ENCODE peak calls at places on chromosome 20, in seven cellular contexts. V is GM23338, M is hepatocyte, X is PC-3, C is OCI-LY7, S is GM23248, P is HCT116. H is an unnamed sample. For H3K9me2, the result is how much of the 10 kb centered on the place peaks cover.

GRCh38 chr20:50834599-50835005 is 39.7 kb downstream of the BCAS4 start:
- DNase-seq in M (no peak), C (no peak), S (peak), X (peak), V (no peak), P (no peak), H (no peak)

GRCh38 chr20:46255440-46256104 is 52.7 kb downstream of the CDH22 start:
- DNase-seq in C (no peak), M (peak), P (peak), V (no peak), S (no peak), X (peak), H (peak)

GRCh38 chr20:37443596-37443995 is 77.5 kb upstream of the NNAT start:
- DNase-seq in P (no peak), M (no peak), S (no peak), V (no peak), C (no peak), X (no peak), H (no peak)

GRCh38 chr20:4519530-4519929 is 202.2 kb upstream of the PRND start:
- DNase-seq in M (peak), C (no peak), X (peak), V (peak), S (peak), P (no peak), H (no peak)

GRCh38 chr20:35257175-35257909 is 20.6 kb downstream of the MMP24OS start:
- DNase-seq in M (no peak), V (no peak), S (no peak), C (no peak), P (no peak), X (peak), H (no peak)

GRCh38 chr20:32945710-32946221 is 58.5 kb downstream of the SUN5 start:
- DNase-seq in V (peak), C (peak), X (peak), P (peak), M (no peak), S (peak), H (no peak)

GRCh38 chr20:45890077-45890996 is 671 bp downstream of the NEURL2 start:
- DNase-seq in M (peak), V (peak), P (no peak), S (peak), X (no peak), C (peak), H (no peak)

GRCh38 chr20:50242548-50242862 is 51.9 kb downstream of the CEBPB start:
- DNase-seq in V (no peak), C (no peak), P (no peak), S (no peak), M (no peak), X (no peak), H (no peak)

GRCh38 chr20:10217517-10218410 is 866 bp upstream of the SNAP25 start:
- DNase-seq in M (peak), P (no peak), V (peak), C (no peak), S (peak), X (no peak), H (no peak)

GRCh38 chr20:4322499-4322898 is 307.1 kb upstream of the RNF24 start:
- DNase-seq in X (no peak), C (no peak), P (no peak), M (no peak), V (no peak), S (peak), H (no peak)

GRCh38 chr20:13140775-13141174 is 80.3 kb upstream of the ISM1 start:
- DNase-seq in P (no peak), S (no peak), M (no peak), V (no peak), X (no peak), C (no peak), H (no peak)

GRCh38 chr20:53617791-53618489 is 24.3 kb upstream of the ZNF217 start:
- DNase-seq in M (no peak), X (no peak), S (no peak), P (no peak), C (peak), V (no peak), H (no peak)

GRCh38 chr20:58268936-58269619 is 40.4 kb upstream of the RAB22A start:
- DNase-seq in M (no peak), V (no peak), S (no peak), C (no peak), X (peak), P (no peak), H (no peak)

GRCh38 chr20:50663095-50663821 is 28.1 kb downstream of the RIPOR3 start:
- DNase-seq in P (peak), M (peak), S (no peak), C (peak), X (peak), V (peak), H (peak)

GRCh38 chr20:60630609-60631008 is 621.5 kb upstream of the CDH4 start:
- DNase-seq in V (no peak), P (no peak), X (no peak), C (no peak), M (no peak), S (no peak), H (no peak)

GRCh38 chr20:29876911-29877285 is 1380.6 kb upstream of the DEFB115 start:
- DNase-seq in S (no peak), V (no peak), M (no peak), P (no peak), C (no peak), X (no peak), H (no peak)

GRCh38 chr20:19850190-19850533 is 92.1 kb downstream of the RIN2 start:
- DNase-seq in C (no peak), V (no peak), X (no peak), P (no peak), M (peak), S (no peak), H (no peak)

GRCh38 chr20:25669826-25670422 is 26.7 kb downstream of the ZNF337 start:
- DNase-seq in V (peak), P (no peak), S (peak), X (peak), M (peak), C (peak), H (no peak)

GRCh38 chr20:48777821-48778220 is 50.0 kb downstream of the PREX1 start:
- DNase-seq in P (no peak), S (no peak), C (no peak), X (no peak), V (no peak), M (no peak), H (no peak)

GRCh38 chr20:40262219-40262618 is 426.8 kb downstream of the MAFB start:
- DNase-seq in X (no peak), V (no peak), C (no peak), P (no peak), S (no peak), M (no peak), H (no peak)

GRCh38 chr20:14189794-14190402 is 147.5 kb downstream of the FLRT3 start:
- DNase-seq in S (peak), V (peak), C (peak), M (peak), X (peak), P (peak), H (peak)

GRCh38 chr20:13425401-13425800 is 204.3 kb downstream of the ISM1 start:
- DNase-seq in C (no peak), S (no peak), P (no peak), V (no peak), X (no peak), M (no peak), H (no peak)

GRCh38 chr20:35226775-35227681 is 538 bp downstream of the MMP24 start:
- DNase-seq in S (peak), X (peak), C (peak), M (peak), V (peak), P (no peak), H (peak)

GRCh38 chr20:11020712-11021111 is 346.9 kb upstream of the JAG1 start:
- DNase-seq in S (no peak), V (no peak), X (peak), C (no peak), M (no peak), P (no peak), H (no peak)

GRCh38 chr20:14807224-14807623 is 469.8 kb upstream of the FLRT3 start:
- DNase-seq in M (no peak), S (no peak), X (no peak), C (no peak), P (no peak), V (no peak), H (no peak)

GRCh38 chr20:17621229-17621968 is 51.5 kb downstream of the DSTN start:
- DNase-seq in P (no peak), C (no peak), V (no peak), X (no peak), S (no peak), M (no peak), H (no peak)

GRCh38 chr20:23446505-23446904 is 6.2 kb downstream of the CST11 start:
- DNase-seq in X (peak), P (peak), S (peak), M (peak), V (peak), C (peak), H (peak)

GRCh38 chr20:37389241-37389747 is 43.4 kb downstream of the SRC start:
- DNase-seq in S (no peak), V (no peak), M (peak), X (no peak), C (no peak), P (no peak), H (no peak)

GRCh38 chr20:50523552-50524167 is 13.5 kb downstream of the PTPN1 start:
- DNase-seq in P (no peak), V (no peak), C (no peak), S (no peak), X (no peak), M (no peak), H (no peak)

GRCh38 chr20:50534567-50534966 is 24.4 kb downstream of the PTPN1 start:
- DNase-seq in P (no peak), M (no peak), V (no peak), S (peak), X (no peak), C (no peak), H (no peak)

DNA sequence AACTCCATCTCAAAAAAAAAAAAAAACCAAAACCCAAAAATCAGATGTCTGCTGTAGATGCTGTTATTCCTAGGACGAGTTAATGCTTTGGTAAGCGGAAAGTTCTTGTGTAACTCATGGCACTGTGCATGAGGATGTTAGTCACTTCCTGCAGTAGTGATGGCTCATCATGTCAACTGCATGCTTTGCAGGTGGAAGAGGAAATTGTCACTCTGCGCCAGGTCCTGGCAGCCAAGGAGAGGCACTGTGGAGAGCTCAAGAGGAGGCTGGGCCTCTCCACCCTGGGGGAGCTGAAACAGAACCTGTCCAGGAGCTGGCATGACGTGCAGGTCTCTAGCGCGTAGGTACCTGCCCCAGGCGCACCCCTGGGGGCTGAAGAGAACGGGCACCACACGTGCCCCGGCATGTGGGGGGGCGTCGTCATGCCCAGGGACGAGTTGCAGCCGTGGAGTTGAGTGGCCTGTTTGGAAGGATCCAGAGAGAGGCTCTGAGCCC is 8.5 kb downstream of the TPD52L2 start:
- DNase-seq in X (peak), P (no peak), V (no peak), S (peak), M (no peak), C (no peak), H (no peak)
- H3K4me2 ChIP-seq in X (peak), P (no peak), V (no peak), S (peak), M (no peak), C (no peak), H (no peak)

DNA sequence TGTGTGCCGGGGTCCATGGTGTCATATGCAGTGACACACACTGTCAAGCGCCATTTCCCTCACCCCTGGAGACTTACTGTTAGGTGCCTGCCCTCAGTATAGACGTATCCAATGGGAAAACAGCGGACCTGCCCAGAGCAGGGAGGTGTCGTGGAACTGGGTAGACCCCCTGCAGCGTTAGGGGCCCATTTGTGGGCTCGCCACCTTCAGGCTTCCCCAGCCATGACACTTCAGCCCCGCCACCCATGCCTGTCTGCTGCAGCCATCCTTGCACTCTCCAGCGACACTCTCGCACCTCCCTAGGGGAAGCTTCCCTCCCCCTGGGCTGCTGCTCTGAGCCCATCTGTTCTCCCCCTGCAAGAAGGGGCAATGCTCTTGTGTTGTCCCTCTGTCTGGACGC is 43.2 kb downstream of the STK35 start:
- DNase-seq in M (no peak), C (no peak), X (no peak), V (peak), S (no peak), P (no peak), H (no peak)
- H3K9me2 ChIP-seq in M (under half), C (under half), X (under half), V (under half), S (under half), P (under half), H (under half)

GRCh38 chr20:8601542-8601912 is 467.4 kb upstream of the PLCB4 start:
- DNase-seq in M (peak), V (no peak), X (no peak), P (no peak), S (no peak), C (peak), H (no peak)
- H3K27ac ChIP-seq in M (peak), V (no peak), X (no peak), P (no peak), S (no peak), C (peak), H (no peak)

GRCh38 chr20:62980970-62981369 is 25.8 kb downstream of the BHLHE23 start:
- DNase-seq in P (no peak), C (peak), M (no peak), X (peak), V (peak), S (peak), H (no peak)
- H3K4me2 ChIP-seq in P (no peak), C (no peak), M (no peak), X (no peak), V (no peak), S (no peak), H (no peak)

DNA sequence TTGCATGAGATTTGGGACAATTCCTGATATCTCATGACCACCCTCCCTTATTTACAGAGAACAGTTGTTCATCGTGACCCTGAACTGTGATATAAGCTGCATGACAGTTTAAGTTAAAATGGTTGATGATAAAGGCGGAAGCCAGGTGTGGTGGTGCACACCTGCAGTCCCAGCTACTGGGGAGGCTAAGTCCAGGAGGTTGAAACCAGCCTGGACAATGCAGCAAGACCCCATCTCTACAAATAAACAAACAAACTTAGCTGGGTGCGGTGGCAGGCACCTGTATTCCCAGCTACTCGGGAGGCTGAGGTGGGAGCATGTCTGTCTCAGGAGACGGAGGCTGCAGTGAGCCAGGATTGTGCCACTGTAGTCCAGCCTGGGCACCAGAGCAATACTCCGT is 24.1 kb downstream of the COL20A1 start:
- DNase-seq in C (no peak), X (no peak), S (no peak), P (no peak), V (no peak), M (no peak), H (no peak)
- H3K9me2 ChIP-seq in C (under half), X (under half), S (under half), P (under half), V (under half), M (under half), H (under half)